ENCODE peak calls at places on chromosomes 13 and 19, in eight cellular contexts. Q, V, D, S, T, W, F and O are unnamed samples.

GRCh38 chr13:18739310-18739709 is 442.3 kb downstream of the TUBA3C start:
- DNase-seq in S (no peak), F (no peak), T (no peak), D (no peak), Q (no peak), V (no peak), W (no peak), O (no peak)

GRCh38 chr19:1019980-1020867 is 699 bp downstream of the TMEM259 start:
- DNase-seq in W (no peak), D (no peak), F (no peak), V (no peak), Q (no peak), S (no peak), T (peak), O (no peak)

GRCh38 chr13:59409651-59410200 is 754.0 kb downstream of the DIAPH3 start:
- DNase-seq in D (no peak), F (no peak), S (no peak), V (no peak), W (peak), T (no peak), Q (no peak), O (no peak)

GRCh38 chr13:78247362-78247761 is 328.7 kb upstream of the EDNRB start:
- DNase-seq in F (no peak), T (no peak), V (no peak), S (no peak), Q (no peak), W (no peak), D (no peak), O (no peak)

GRCh38 chr13:97018029-97018819 is 23.9 kb upstream of the OXGR1 start:
- DNase-seq in T (no peak), W (peak), F (peak), V (peak), S (no peak), D (peak), Q (peak), O (no peak)

GRCh38 chr13:29758591-29759114 is 91.8 kb downstream of the UBL3 start:
- DNase-seq in F (no peak), V (no peak), W (no peak), D (no peak), S (no peak), T (peak), Q (peak), O (no peak)

GRCh38 chr13:110114351-110114750 is 192.6 kb downstream of the COL4A1 start:
- DNase-seq in S (no peak), F (peak), Q (no peak), T (no peak), V (no peak), D (peak), W (no peak), O (no peak)

GRCh38 chr13:20942938-20943518 is 40.5 kb upstream of the XPO4 start:
- DNase-seq in S (no peak), D (no peak), T (no peak), F (no peak), W (no peak), V (no peak), Q (no peak), O (no peak)

GRCh38 chr13:78460176-78460575 is 143.2 kb downstream of the POU4F1 start:
- DNase-seq in F (no peak), Q (no peak), W (no peak), V (no peak), D (no peak), T (no peak), S (no peak), O (no peak)

GRCh38 chr13:106322628-106323027 is 212.8 kb downstream of the EFNB2 start:
- DNase-seq in T (no peak), D (no peak), S (no peak), Q (no peak), F (no peak), V (no peak), W (no peak), O (no peak)

GRCh38 chr13:106314417-106314816 is 221.0 kb downstream of the EFNB2 start:
- DNase-seq in D (no peak), F (no peak), T (no peak), V (no peak), W (peak), Q (no peak), S (no peak), O (no peak)

DNA sequence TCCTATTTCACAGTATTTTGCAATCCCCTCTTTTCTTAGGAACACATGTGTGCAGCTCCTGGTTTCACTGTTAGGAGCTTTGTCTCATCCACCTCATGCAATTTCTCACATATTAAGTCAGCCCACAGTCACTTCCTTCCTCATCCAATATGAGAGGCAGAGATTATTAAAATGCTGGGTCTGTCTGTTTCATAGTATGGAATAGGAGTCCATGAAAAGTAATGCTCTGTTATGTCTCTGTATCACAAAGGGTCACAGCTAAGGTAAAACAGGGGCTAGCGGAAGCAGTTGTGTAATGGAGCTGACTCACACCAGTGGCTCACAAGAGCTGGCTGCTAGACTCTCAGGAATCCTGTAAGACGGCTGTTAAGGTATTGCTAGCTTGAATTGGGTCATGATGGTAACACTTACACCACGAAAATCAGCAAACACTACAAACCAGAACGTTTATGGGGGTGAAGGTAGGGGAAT is 216.5 kb downstream of the EFNB2 start:
- DNase-seq in Q (peak), T (peak), W (no peak), V (peak), S (peak), D (peak), F (peak), O (no peak)
- TF ChIP-seq CTCF in Q (no peak), T (no peak), W (no peak), V (no peak), S (no peak), D (no peak), F (no peak), O (no peak)

DNA sequence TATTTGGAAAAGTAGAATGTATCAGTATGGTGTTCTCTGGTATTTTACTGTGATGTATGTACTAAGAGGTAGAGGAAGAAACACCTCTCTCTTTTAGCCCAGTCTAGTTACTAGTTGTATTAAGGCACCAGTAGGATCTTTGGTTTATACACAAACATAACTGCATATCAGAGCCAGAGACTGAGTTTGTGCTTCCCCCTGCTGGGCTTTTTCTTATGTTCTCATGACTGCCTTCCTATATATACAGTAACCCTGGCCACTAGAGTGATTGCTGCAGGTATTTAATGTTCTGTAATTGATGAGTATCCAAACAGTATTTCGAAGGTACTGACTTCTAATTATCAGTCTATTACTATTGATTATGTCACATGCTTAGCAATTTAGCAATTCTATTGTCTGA is 202.5 kb upstream of the KLHL1 start:
- DNase-seq in F (no peak), Q (peak), D (no peak), T (no peak), V (peak), S (no peak), W (peak), O (no peak)
- TF ChIP-seq CTCF in F (no peak), Q (peak), D (no peak), T (no peak), V (peak), S (peak), W (no peak), O (no peak)

GRCh38 chr13:108220042-108220441 is 1.9 kb downstream of the ABHD13 start:
- DNase-seq in Q (peak), W (no peak), D (no peak), S (no peak), F (no peak), V (no peak), T (peak), O (no peak)
- TF ChIP-seq CTCF in Q (peak), W (no peak), D (no peak), S (no peak), F (no peak), V (no peak), T (no peak), O (no peak)

GRCh38 chr19:18588611-18589379 is at the start of gene REX1BD:
- DNase-seq in V (peak), W (peak), F (peak), S (no peak), D (peak), Q (peak), T (peak), O (peak)

GRCh38 chr19:18586311-18586710 is 2.3 kb upstream of the REX1BD start:
- DNase-seq in V (no peak), T (no peak), S (no peak), F (no peak), W (no peak), Q (peak), D (no peak), O (no peak)

GRCh38 chr19:18589380-18590272 is 1.0 kb downstream of the REX1BD start:
- DNase-seq in V (peak), Q (peak), D (peak), S (peak), F (peak), W (peak), T (peak), O (peak)

GRCh38 chr19:18587561-18587960 is 1.0 kb upstream of the REX1BD start:
- DNase-seq in F (no peak), W (no peak), Q (no peak), S (no peak), D (no peak), T (no peak), V (no peak), O (no peak)

DNA sequence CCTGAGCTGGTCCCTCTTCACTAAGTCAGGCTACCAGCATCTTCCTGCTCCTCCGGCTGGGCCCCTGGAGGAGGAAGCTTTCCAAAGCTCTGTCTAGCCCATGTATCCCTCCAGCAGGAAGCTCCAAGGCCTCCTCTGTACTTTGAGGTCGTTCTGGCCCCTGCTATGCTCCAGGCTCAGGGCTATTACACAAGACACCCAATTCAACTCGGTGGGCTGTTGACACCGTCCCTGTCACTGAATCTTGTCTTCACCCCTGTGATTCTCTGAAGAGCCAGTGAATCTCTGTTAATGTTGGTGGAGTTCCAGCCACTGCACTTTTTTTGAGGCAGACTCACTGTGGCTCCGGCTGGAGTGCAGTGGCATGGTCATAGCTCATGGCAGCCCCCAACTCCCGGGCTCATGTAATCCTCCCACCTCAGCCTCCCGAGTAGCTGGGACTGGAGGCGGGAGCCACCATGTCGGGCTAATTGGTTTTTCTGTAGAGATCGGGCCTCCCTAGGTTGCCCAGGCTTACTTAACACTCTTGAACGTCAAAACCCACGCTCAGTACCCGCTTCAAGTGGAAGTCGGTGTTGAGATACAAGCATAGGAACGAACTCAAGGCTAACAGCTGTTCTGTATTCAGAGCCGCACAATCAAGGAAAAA is 512 bp upstream of the REX1BD start:
- DNase-seq in D (no peak), Q (no peak), V (no peak), W (no peak), T (no peak), F (no peak), S (no peak), O (no peak)
- TF ChIP-seq CTCF in D (no peak), Q (no peak), V (no peak), W (no peak), T (no peak), F (no peak), S (no peak), O (no peak)

DNA sequence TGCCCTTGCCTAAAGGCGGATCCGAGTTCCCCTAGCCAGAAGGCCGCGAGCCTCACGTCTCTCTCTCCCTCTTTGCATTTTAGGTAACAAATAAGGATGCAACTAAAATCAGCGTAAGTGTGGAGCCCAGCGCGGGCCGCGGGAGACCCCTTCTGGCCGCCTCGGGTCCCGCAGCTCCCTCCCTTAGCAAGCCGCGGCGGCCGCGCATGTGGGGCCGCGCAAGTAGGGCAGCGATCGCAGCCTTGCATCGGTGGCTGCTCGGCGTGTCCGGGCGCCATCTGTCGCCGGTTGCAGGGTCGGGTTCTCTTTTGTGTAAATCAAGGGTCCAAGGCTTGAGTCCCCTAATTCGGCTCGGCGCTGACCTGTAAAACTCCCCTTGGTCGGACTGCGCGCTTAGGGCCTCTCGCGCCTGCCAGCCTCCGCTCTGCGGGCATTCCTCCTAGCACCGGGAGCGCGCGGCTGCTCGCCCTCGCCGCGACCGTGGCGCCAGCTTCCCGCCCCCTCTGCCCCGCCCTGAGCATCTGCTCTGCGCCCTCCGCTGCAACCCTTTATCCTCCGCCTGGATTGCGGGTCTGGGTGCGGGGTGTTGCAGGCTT is 2.7 kb downstream of the VSTM2B start:
- DNase-seq in W (peak), Q (peak), S (peak), V (peak), D (peak), F (peak), T (peak), O (peak)
- TF ChIP-seq CTCF in W (peak), Q (peak), S (peak), V (peak), D (peak), F (peak), T (peak), O (no peak)

DNA sequence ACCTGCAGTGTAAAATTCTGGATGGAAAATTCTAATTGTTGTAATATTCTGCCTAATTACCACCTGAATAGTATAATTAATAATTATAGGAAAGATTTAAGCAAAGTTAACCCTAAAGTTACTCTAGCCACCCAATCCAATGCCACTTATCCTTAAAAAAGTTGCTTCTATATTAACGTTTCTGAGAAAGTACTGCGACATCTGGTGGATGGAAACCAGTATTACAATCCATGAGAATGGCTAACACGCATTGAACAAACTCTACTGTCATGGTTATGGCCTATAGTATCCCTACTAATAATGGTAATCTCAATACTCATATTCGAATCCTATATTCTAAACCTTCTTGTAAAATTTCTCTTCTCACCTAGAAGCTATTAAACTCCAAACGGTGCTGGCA is 1551.8 kb downstream of the SLITRK1 start:
- DNase-seq in W (no peak), F (no peak), T (no peak), V (peak), D (peak), Q (peak), S (no peak), O (no peak)
- TF ChIP-seq CTCF in W (peak), F (no peak), T (peak), V (peak), D (peak), Q (peak), S (no peak), O (no peak)

GRCh38 chr19:3570619-3571018 is 2.1 kb upstream of the HMG20B start:
- DNase-seq in V (no peak), D (no peak), W (no peak), F (no peak), T (no peak), S (no peak), Q (no peak), O (peak)

GRCh38 chr19:3563689-3564269 is 6.4 kb upstream of the MFSD12 start:
- DNase-seq in D (no peak), V (no peak), W (no peak), F (no peak), S (no peak), Q (no peak), T (no peak), O (no peak)

DNA sequence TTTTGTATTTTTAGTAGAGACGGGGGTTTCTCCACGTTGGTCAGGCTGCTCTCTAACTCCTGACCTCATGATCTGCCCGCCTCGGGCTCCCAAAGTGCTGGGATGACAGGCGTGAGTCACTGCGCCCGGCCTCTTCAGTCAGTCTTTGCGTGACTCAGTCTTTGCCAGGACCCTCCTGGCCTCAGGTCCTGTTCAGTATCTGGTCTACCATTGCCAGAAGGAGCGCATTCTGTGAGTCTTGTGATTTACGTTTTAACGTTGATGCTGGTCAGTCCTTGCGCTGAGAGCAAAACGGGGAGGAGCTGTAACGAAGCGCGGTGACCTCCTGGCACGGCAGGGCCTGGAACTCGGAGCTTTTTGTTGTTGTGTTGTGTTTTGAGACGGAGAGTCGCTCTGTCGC is 7.6 kb upstream of the HMG20B start:
- DNase-seq in F (peak), D (no peak), T (no peak), W (no peak), V (no peak), S (peak), Q (no peak), O (no peak)
- TF ChIP-seq CTCF in F (no peak), D (no peak), T (no peak), W (no peak), V (no peak), S (no peak), Q (no peak), O (no peak)

DNA sequence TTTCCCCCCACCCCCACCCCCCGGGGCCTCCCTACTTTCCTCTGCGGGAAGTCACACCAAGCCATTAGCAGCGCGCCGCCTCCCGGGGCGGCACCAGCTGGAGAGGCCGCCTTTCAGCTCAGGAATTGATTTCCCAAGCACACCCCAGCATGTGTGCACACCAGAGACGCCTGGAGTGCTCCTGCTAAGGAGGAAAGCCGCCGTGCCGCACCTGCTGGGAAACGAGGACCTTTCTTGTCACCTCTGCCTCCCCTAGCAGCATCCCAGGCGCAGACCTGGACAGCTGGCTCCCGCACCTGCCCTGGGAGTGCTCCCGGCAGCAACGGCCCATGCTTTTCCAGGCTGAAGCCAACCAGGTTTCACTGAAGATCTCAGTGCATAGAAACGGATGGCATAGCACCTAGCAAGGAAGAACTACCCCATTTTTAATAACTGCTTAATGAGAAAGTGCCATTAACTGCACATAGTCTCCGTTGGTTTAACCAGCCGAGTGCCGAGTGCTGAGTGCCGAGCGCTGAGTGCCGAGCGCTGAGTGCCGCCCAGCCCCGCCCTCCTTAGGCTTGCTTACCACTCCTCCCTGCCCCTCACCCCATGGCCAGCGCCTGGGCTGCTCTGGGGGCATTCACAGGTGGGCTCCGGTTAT is 165.0 kb downstream of the USP12 start:
- DNase-seq in W (peak), S (no peak), T (peak), V (peak), Q (no peak), F (peak), D (peak), O (no peak)
- TF ChIP-seq CTCF in W (no peak), S (no peak), T (no peak), V (no peak), Q (no peak), F (no peak), D (no peak), O (no peak)

GRCh38 chr13:106372199-106373160 is 163.0 kb downstream of the EFNB2 start:
- DNase-seq in T (no peak), D (peak), Q (peak), F (peak), V (peak), W (no peak), S (no peak), O (no peak)
- TF ChIP-seq CTCF in T (no peak), D (no peak), Q (no peak), F (no peak), V (no peak), W (no peak), S (no peak), O (no peak)